ENCODE peak calls at places on chromosomes 13 and 19, in four cellular contexts. L, U, V and B are unnamed samples.

GRCh38 chr13:75271851-75272250 is 210.1 kb downstream of the TBC1D4 start:
- DNase-seq in L (no peak), U (no peak), V (no peak), B (no peak)

GRCh38 chr13:101465877-101466276 is 13.4 kb downstream of the ITGBL1 start:
- DNase-seq in L (no peak), U (no peak), V (no peak), B (no peak)

GRCh38 chr19:10929402-10929794 is 787 bp downstream of the TIMM29 start:
- DNase-seq in L (no peak), U (no peak), V (no peak), B (no peak)

GRCh38 chr19:55474269-55475265 is 1.9 kb upstream of the ZNF628 start:
- DNase-seq in L (no peak), U (no peak), V (no peak), B (no peak)

GRCh38 chr19:15452111-15453047 is 2.6 kb upstream of the WIZ start:
- DNase-seq in L (peak; percentile 80), U (peak; percentile 91), V (no peak), B (peak; percentile 31)

GRCh38 chr19:35370722-35371121 is at the start of gene GPR42:
- DNase-seq in L (no peak), U (no peak), V (no peak), B (no peak)

GRCh38 chr19:43743059-43743458 is 11.7 kb downstream of the SMG9 start:
- DNase-seq in L (no peak), U (no peak), V (no peak), B (no peak)

GRCh38 chr19:48571378-48572162 is 19.6 kb downstream of the SULT2B1 start:
- DNase-seq in L (no peak), U (no peak), V (no peak), B (no peak)

GRCh38 chr13:113607056-113607455 is 22.5 kb downstream of the TFDP1 start:
- DNase-seq in L (no peak), U (no peak), V (no peak), B (no peak)

GRCh38 chr13:56528040-56528760 is 612.5 kb upstream of the PRR20A start:
- DNase-seq in L (no peak), U (no peak), V (no peak), B (no peak)

GRCh38 chr19:14385492-14385891 is 4.2 kb downstream of the ADGRE5 start:
- DNase-seq in L (peak; percentile 81), U (no peak), V (peak; percentile 58), B (no peak)

GRCh38 chr13:88908896-88909535 is 1237.8 kb downstream of the SLITRK5 start:
- DNase-seq in L (no peak), U (no peak), V (no peak), B (peak; percentile 39)

GRCh38 chr19:33622809-33623511 is 1.2 kb downstream of the CHST8 start:
- DNase-seq in L (no peak), U (no peak), V (no peak), B (no peak)

GRCh38 chr19:49851456-49852259 is 699 bp downstream of the PTOV1 start:
- DNase-seq in L (peak; percentile 78), U (no peak), V (no peak), B (no peak)

GRCh38 chr19:57620673-57621348 is 6.8 kb downstream of the ZNF134 start:
- DNase-seq in L (no peak), U (no peak), V (no peak), B (no peak)

GRCh38 chr19:532578-533484 is 1.3 kb downstream of the CDC34 start:
- DNase-seq in L (peak; percentile 85), U (peak; percentile 86), V (peak; percentile 57), B (peak; percentile 82)

GRCh38 chr13:29849731-29850212 is 645 bp downstream of the UBL3 start:
- DNase-seq in L (peak; percentile 82), U (peak; percentile 45), V (peak; percentile 76), B (no peak)

GRCh38 chr19:45753548-45753947 is 15.5 kb downstream of the SIX5 start:
- DNase-seq in L (no peak), U (no peak), V (no peak), B (no peak)

GRCh38 chr13:80695841-80696240 is 354.9 kb upstream of the SPRY2 start:
- DNase-seq in L (no peak), U (no peak), V (no peak), B (no peak)

GRCh38 chr19:2717638-2718541 is 3.3 kb downstream of the DIRAS1 start:
- DNase-seq in L (no peak), U (no peak), V (no peak), B (no peak)

GRCh38 chr13:108961542-108962125 is 332.2 kb downstream of the MYO16 start:
- DNase-seq in L (peak; percentile 74), U (no peak), V (peak; percentile 8), B (peak; percentile 57)

GRCh38 chr13:88097541-88097940 is 426.4 kb downstream of the SLITRK5 start:
- DNase-seq in L (no peak), U (no peak), V (no peak), B (no peak)

GRCh38 chr13:112931028-112931934 is 37.7 kb upstream of the MCF2L start:
- DNase-seq in L (no peak), U (no peak), V (no peak), B (no peak)